ENCODE peak calls at places on chromosomes 4 and X, in five cellular contexts. One of them, this sample, is unnamed.

GRCh38 chr4:76690091-76690905 is 207.6 kb downstream of the SOWAHB start:
- ATAC-seq in left lung: peak
- ATAC-seq in foreskin keratinocyte: no peak
- ATAC-seq in naive thymus-derived CD8-positive, alpha-beta T cell: no peak
- ATAC-seq in activated naive CD8-positive, alpha-beta T cell treated with anti-CD3 and anti-CD28 coated beads, Interleukin-2, amount 10 ng/mL, durations not matched to agents 7 days and 5 days: no peak
- ATAC-seq in this sample: no peak

GRCh38 chr4:157012781-157013180 is 41.2 kb upstream of the PDGFC start:
- ATAC-seq in left lung: no peak
- ATAC-seq in foreskin keratinocyte: peak
- ATAC-seq in naive thymus-derived CD8-positive, alpha-beta T cell: no peak
- ATAC-seq in activated naive CD8-positive, alpha-beta T cell treated with anti-CD3 and anti-CD28 coated beads, Interleukin-2, amount 10 ng/mL, durations not matched to agents 7 days and 5 days: no peak
- ATAC-seq in this sample: no peak

GRCh38 chr4:152363904-152364303 is 172.0 kb downstream of the FBXW7 start:
- ATAC-seq in left lung: no peak
- ATAC-seq in foreskin keratinocyte: no peak
- ATAC-seq in naive thymus-derived CD8-positive, alpha-beta T cell: no peak
- ATAC-seq in activated naive CD8-positive, alpha-beta T cell treated with anti-CD3 and anti-CD28 coated beads, Interleukin-2, amount 10 ng/mL, durations not matched to agents 7 days and 5 days: no peak
- ATAC-seq in this sample: no peak

GRCh38 chr4:16122225-16122624 is 38.4 kb upstream of the PROM1 start:
- ATAC-seq in left lung: peak
- ATAC-seq in foreskin keratinocyte: no peak
- ATAC-seq in naive thymus-derived CD8-positive, alpha-beta T cell: no peak
- ATAC-seq in activated naive CD8-positive, alpha-beta T cell treated with anti-CD3 and anti-CD28 coated beads, Interleukin-2, amount 10 ng/mL, durations not matched to agents 7 days and 5 days: no peak
- ATAC-seq in this sample: no peak

GRCh38 chr4:4765811-4766210 is 93.7 kb upstream of the MSX1 start:
- ATAC-seq in left lung: no peak
- ATAC-seq in foreskin keratinocyte: no peak
- ATAC-seq in naive thymus-derived CD8-positive, alpha-beta T cell: no peak
- ATAC-seq in activated naive CD8-positive, alpha-beta T cell treated with anti-CD3 and anti-CD28 coated beads, Interleukin-2, amount 10 ng/mL, durations not matched to agents 7 days and 5 days: no peak
- ATAC-seq in this sample: no peak

GRCh38 chrX:111568817-111569216 is 57.4 kb downstream of the SERTM2 start:
- ATAC-seq in left lung: no peak
- ATAC-seq in foreskin keratinocyte: no peak
- ATAC-seq in naive thymus-derived CD8-positive, alpha-beta T cell: no peak
- ATAC-seq in activated naive CD8-positive, alpha-beta T cell treated with anti-CD3 and anti-CD28 coated beads, Interleukin-2, amount 10 ng/mL, durations not matched to agents 7 days and 5 days: no peak
- ATAC-seq in this sample: no peak

GRCh38 chr4:133084421-133084820 is 64.7 kb upstream of the PCDH10 start:
- ATAC-seq in left lung: no peak
- ATAC-seq in foreskin keratinocyte: no peak
- ATAC-seq in naive thymus-derived CD8-positive, alpha-beta T cell: no peak
- ATAC-seq in activated naive CD8-positive, alpha-beta T cell treated with anti-CD3 and anti-CD28 coated beads, Interleukin-2, amount 10 ng/mL, durations not matched to agents 7 days and 5 days: no peak
- ATAC-seq in this sample: no peak

GRCh38 chr4:82638479-82638878 is 76.7 kb upstream of the TMEM150C start:
- ATAC-seq in left lung: no peak
- ATAC-seq in foreskin keratinocyte: no peak
- ATAC-seq in naive thymus-derived CD8-positive, alpha-beta T cell: no peak
- ATAC-seq in activated naive CD8-positive, alpha-beta T cell treated with anti-CD3 and anti-CD28 coated beads, Interleukin-2, amount 10 ng/mL, durations not matched to agents 7 days and 5 days: peak
- ATAC-seq in this sample: no peak

GRCh38 chr4:18297684-18298083 is 276.1 kb upstream of the LCORL start:
- ATAC-seq in left lung: no peak
- ATAC-seq in foreskin keratinocyte: no peak
- ATAC-seq in naive thymus-derived CD8-positive, alpha-beta T cell: no peak
- ATAC-seq in activated naive CD8-positive, alpha-beta T cell treated with anti-CD3 and anti-CD28 coated beads, Interleukin-2, amount 10 ng/mL, durations not matched to agents 7 days and 5 days: no peak
- ATAC-seq in this sample: no peak

GRCh38 chrX:150790021-150790420 is 96.8 kb downstream of the MTMR1 start:
- ATAC-seq in left lung: no peak
- ATAC-seq in foreskin keratinocyte: no peak
- ATAC-seq in naive thymus-derived CD8-positive, alpha-beta T cell: no peak
- ATAC-seq in activated naive CD8-positive, alpha-beta T cell treated with anti-CD3 and anti-CD28 coated beads, Interleukin-2, amount 10 ng/mL, durations not matched to agents 7 days and 5 days: no peak
- ATAC-seq in this sample: no peak

GRCh38 chr4:74624351-74625151 is 169.8 kb downstream of the BTC start:
- ATAC-seq in left lung: peak
- ATAC-seq in foreskin keratinocyte: peak
- ATAC-seq in naive thymus-derived CD8-positive, alpha-beta T cell: peak
- ATAC-seq in activated naive CD8-positive, alpha-beta T cell treated with anti-CD3 and anti-CD28 coated beads, Interleukin-2, amount 10 ng/mL, durations not matched to agents 7 days and 5 days: peak
- ATAC-seq in this sample: peak

GRCh38 chr4:171793723-171794122 is 19.5 kb upstream of the GALNTL6 start:
- ATAC-seq in left lung: no peak
- ATAC-seq in foreskin keratinocyte: no peak
- ATAC-seq in naive thymus-derived CD8-positive, alpha-beta T cell: no peak
- ATAC-seq in activated naive CD8-positive, alpha-beta T cell treated with anti-CD3 and anti-CD28 coated beads, Interleukin-2, amount 10 ng/mL, durations not matched to agents 7 days and 5 days: no peak
- ATAC-seq in this sample: no peak

GRCh38 chr4:175954685-175955084 is 111.0 kb upstream of the WDR17 start:
- ATAC-seq in left lung: no peak
- ATAC-seq in foreskin keratinocyte: no peak
- ATAC-seq in naive thymus-derived CD8-positive, alpha-beta T cell: no peak
- ATAC-seq in activated naive CD8-positive, alpha-beta T cell treated with anti-CD3 and anti-CD28 coated beads, Interleukin-2, amount 10 ng/mL, durations not matched to agents 7 days and 5 days: no peak
- ATAC-seq in this sample: no peak

GRCh38 chrX:108090474-108091265 is 672 bp downstream of the PSMD10 start:
- ATAC-seq in left lung: no peak
- ATAC-seq in foreskin keratinocyte: no peak
- ATAC-seq in naive thymus-derived CD8-positive, alpha-beta T cell: no peak
- ATAC-seq in activated naive CD8-positive, alpha-beta T cell treated with anti-CD3 and anti-CD28 coated beads, Interleukin-2, amount 10 ng/mL, durations not matched to agents 7 days and 5 days: no peak
- ATAC-seq in this sample: no peak

GRCh38 chr4:93809773-93810172 is 18.8 kb upstream of the ATOH1 start:
- ATAC-seq in left lung: no peak
- ATAC-seq in foreskin keratinocyte: no peak
- ATAC-seq in naive thymus-derived CD8-positive, alpha-beta T cell: no peak
- ATAC-seq in activated naive CD8-positive, alpha-beta T cell treated with anti-CD3 and anti-CD28 coated beads, Interleukin-2, amount 10 ng/mL, durations not matched to agents 7 days and 5 days: no peak
- ATAC-seq in this sample: no peak

GRCh38 chr4:168631241-168632151 is 134.6 kb downstream of the PALLD start:
- ATAC-seq in left lung: peak
- ATAC-seq in foreskin keratinocyte: peak
- ATAC-seq in naive thymus-derived CD8-positive, alpha-beta T cell: no peak
- ATAC-seq in activated naive CD8-positive, alpha-beta T cell treated with anti-CD3 and anti-CD28 coated beads, Interleukin-2, amount 10 ng/mL, durations not matched to agents 7 days and 5 days: peak
- ATAC-seq in this sample: peak

GRCh38 chrX:69299271-69299670 is 134.0 kb upstream of the PJA1 start:
- ATAC-seq in left lung: no peak
- ATAC-seq in foreskin keratinocyte: no peak
- ATAC-seq in naive thymus-derived CD8-positive, alpha-beta T cell: no peak
- ATAC-seq in activated naive CD8-positive, alpha-beta T cell treated with anti-CD3 and anti-CD28 coated beads, Interleukin-2, amount 10 ng/mL, durations not matched to agents 7 days and 5 days: no peak
- ATAC-seq in this sample: no peak

GRCh38 chr4:68383115-68383514 is 33.2 kb upstream of the YTHDC1 start:
- ATAC-seq in left lung: no peak
- ATAC-seq in foreskin keratinocyte: no peak
- ATAC-seq in naive thymus-derived CD8-positive, alpha-beta T cell: no peak
- ATAC-seq in activated naive CD8-positive, alpha-beta T cell treated with anti-CD3 and anti-CD28 coated beads, Interleukin-2, amount 10 ng/mL, durations not matched to agents 7 days and 5 days: no peak
- ATAC-seq in this sample: no peak

GRCh38 chr4:73902038-73902637 is 32.9 kb downstream of the CXCL1 start:
- ATAC-seq in left lung: no peak
- ATAC-seq in foreskin keratinocyte: peak
- ATAC-seq in naive thymus-derived CD8-positive, alpha-beta T cell: no peak
- ATAC-seq in activated naive CD8-positive, alpha-beta T cell treated with anti-CD3 and anti-CD28 coated beads, Interleukin-2, amount 10 ng/mL, durations not matched to agents 7 days and 5 days: no peak
- ATAC-seq in this sample: no peak

GRCh38 chr4:80507507-80507906 is 172.0 kb downstream of the CFAP299 start:
- ATAC-seq in left lung: no peak
- ATAC-seq in foreskin keratinocyte: no peak
- ATAC-seq in naive thymus-derived CD8-positive, alpha-beta T cell: no peak
- ATAC-seq in activated naive CD8-positive, alpha-beta T cell treated with anti-CD3 and anti-CD28 coated beads, Interleukin-2, amount 10 ng/mL, durations not matched to agents 7 days and 5 days: no peak
- ATAC-seq in this sample: no peak

GRCh38 chr4:7276538-7276937 is 84.2 kb downstream of the SORCS2 start:
- ATAC-seq in left lung: no peak
- ATAC-seq in foreskin keratinocyte: no peak
- ATAC-seq in naive thymus-derived CD8-positive, alpha-beta T cell: no peak
- ATAC-seq in activated naive CD8-positive, alpha-beta T cell treated with anti-CD3 and anti-CD28 coated beads, Interleukin-2, amount 10 ng/mL, durations not matched to agents 7 days and 5 days: no peak
- ATAC-seq in this sample: no peak

This sample was measured in esophagus mucosa.